ENCODE peak calls at places on chromosome 7, in seven cellular contexts. One of them, this sample, is unnamed.

GRCh38 chr7:5445991-5446594 is 22.5 kb upstream of the TNRC18 start:
- DNase-seq in A549: no peak
- DNase-seq in uterus: no peak
- DNase-seq in tibial nerve: no peak
- DNase-seq in adrenal gland: no peak
- DNase-seq in ovary: peak; percentile 48
- DNase-seq in heart left ventricle: no peak
- DNase-seq in this sample: peak; percentile 25

GRCh38 chr7:767941-768729 is 41.1 kb upstream of the PRKAR1B start:
- DNase-seq in uterus: peak; percentile 84
- DNase-seq in ovary: peak; percentile 88
- DNase-seq in heart left ventricle: no peak
- DNase-seq in A549: no peak
- DNase-seq in tibial nerve: no peak
- DNase-seq in adrenal gland: peak; percentile 81
- DNase-seq in this sample: no peak

GRCh38 chr7:11636274-11636673 is 195.7 kb downstream of the THSD7A start:
- DNase-seq in tibial nerve: no peak
- DNase-seq in uterus: no peak
- DNase-seq in heart left ventricle: peak; percentile 34
- DNase-seq in A549: no peak
- DNase-seq in adrenal gland: no peak
- DNase-seq in ovary: no peak
- DNase-seq in this sample: no peak

GRCh38 chr7:91302794-91303193 is 38.6 kb downstream of the FZD1 start:
- DNase-seq in uterus: no peak
- DNase-seq in heart left ventricle: no peak
- DNase-seq in ovary: no peak
- DNase-seq in A549: no peak
- DNase-seq in adrenal gland: no peak
- DNase-seq in tibial nerve: no peak
- DNase-seq in this sample: no peak

GRCh38 chr7:41874206-41874770 is 171.4 kb upstream of the INHBA start:
- DNase-seq in adrenal gland: no peak
- DNase-seq in A549: no peak
- DNase-seq in heart left ventricle: no peak
- DNase-seq in ovary: no peak
- DNase-seq in uterus: no peak
- DNase-seq in tibial nerve: no peak
- DNase-seq in this sample: no peak

GRCh38 chr7:11083214-11083568 is 109.5 kb downstream of the PHF14 start:
- DNase-seq in heart left ventricle: no peak
- DNase-seq in A549: no peak
- DNase-seq in uterus: no peak
- DNase-seq in tibial nerve: no peak
- DNase-seq in ovary: no peak
- DNase-seq in adrenal gland: no peak
- DNase-seq in this sample: no peak

GRCh38 chr7:146575903-146576302 is 459.3 kb downstream of the CNTNAP2 start:
- DNase-seq in ovary: no peak
- DNase-seq in heart left ventricle: no peak
- DNase-seq in adrenal gland: no peak
- DNase-seq in uterus: no peak
- DNase-seq in tibial nerve: no peak
- DNase-seq in A549: no peak
- DNase-seq in this sample: no peak

GRCh38 chr7:133255461-133255860 is 2.6 kb downstream of the EXOC4 start:
- DNase-seq in tibial nerve: no peak
- DNase-seq in heart left ventricle: no peak
- DNase-seq in A549: no peak
- DNase-seq in adrenal gland: no peak
- DNase-seq in uterus: no peak
- DNase-seq in ovary: no peak
- DNase-seq in this sample: no peak

GRCh38 chr7:32958046-32959025 is 1.1 kb downstream of the FKBP9 start:
- DNase-seq in uterus: peak; percentile 37
- DNase-seq in heart left ventricle: peak; percentile 67
- DNase-seq in tibial nerve: peak; percentile 38
- DNase-seq in ovary: no peak
- DNase-seq in adrenal gland: peak; percentile 36
- DNase-seq in A549: no peak
- DNase-seq in this sample: peak; percentile 43

GRCh38 chr7:100679129-100679926 is 5.8 kb downstream of the GNB2 start:
- DNase-seq in ovary: peak; percentile 14
- DNase-seq in adrenal gland: no peak
- DNase-seq in tibial nerve: no peak
- DNase-seq in uterus: no peak
- DNase-seq in heart left ventricle: peak; percentile 44
- DNase-seq in A549: no peak
- DNase-seq in this sample: no peak
- TF ChIP-seq POLR2A in ovary: no peak
- TF ChIP-seq POLR2A in adrenal gland: no peak
- TF ChIP-seq POLR2A in tibial nerve: no peak
- TF ChIP-seq POLR2A in uterus: no peak
- TF ChIP-seq POLR2A in heart left ventricle: no peak
- TF ChIP-seq POLR2A in A549: no peak
- TF ChIP-seq POLR2A in this sample: no peak

GRCh38 chr7:116354171-116354545 is 143.8 kb downstream of the TES start:
- DNase-seq in A549: no peak
- DNase-seq in adrenal gland: peak; percentile 17
- DNase-seq in uterus: peak; percentile 73
- DNase-seq in heart left ventricle: no peak
- DNase-seq in tibial nerve: no peak
- DNase-seq in ovary: peak; percentile 48
- DNase-seq in this sample: peak; percentile 59

GRCh38 chr7:116353614-116354013 is 143.3 kb downstream of the TES start:
- DNase-seq in adrenal gland: no peak
- DNase-seq in heart left ventricle: no peak
- DNase-seq in uterus: peak; percentile 58
- DNase-seq in ovary: peak; percentile 29
- DNase-seq in A549: no peak
- DNase-seq in tibial nerve: no peak
- DNase-seq in this sample: peak; percentile 77

GRCh38 chr7:116355423-116355765 is 144.1 kb upstream of the CAV2 start:
- DNase-seq in tibial nerve: no peak
- DNase-seq in adrenal gland: no peak
- DNase-seq in ovary: no peak
- DNase-seq in heart left ventricle: no peak
- DNase-seq in uterus: no peak
- DNase-seq in A549: no peak
- DNase-seq in this sample: no peak

GRCh38 chr7:116356333-116356965 is 143.1 kb upstream of the CAV2 start:
- DNase-seq in uterus: no peak
- DNase-seq in A549: no peak
- DNase-seq in tibial nerve: no peak
- DNase-seq in heart left ventricle: no peak
- DNase-seq in ovary: no peak
- DNase-seq in adrenal gland: no peak
- DNase-seq in this sample: peak; percentile 40

DNA sequence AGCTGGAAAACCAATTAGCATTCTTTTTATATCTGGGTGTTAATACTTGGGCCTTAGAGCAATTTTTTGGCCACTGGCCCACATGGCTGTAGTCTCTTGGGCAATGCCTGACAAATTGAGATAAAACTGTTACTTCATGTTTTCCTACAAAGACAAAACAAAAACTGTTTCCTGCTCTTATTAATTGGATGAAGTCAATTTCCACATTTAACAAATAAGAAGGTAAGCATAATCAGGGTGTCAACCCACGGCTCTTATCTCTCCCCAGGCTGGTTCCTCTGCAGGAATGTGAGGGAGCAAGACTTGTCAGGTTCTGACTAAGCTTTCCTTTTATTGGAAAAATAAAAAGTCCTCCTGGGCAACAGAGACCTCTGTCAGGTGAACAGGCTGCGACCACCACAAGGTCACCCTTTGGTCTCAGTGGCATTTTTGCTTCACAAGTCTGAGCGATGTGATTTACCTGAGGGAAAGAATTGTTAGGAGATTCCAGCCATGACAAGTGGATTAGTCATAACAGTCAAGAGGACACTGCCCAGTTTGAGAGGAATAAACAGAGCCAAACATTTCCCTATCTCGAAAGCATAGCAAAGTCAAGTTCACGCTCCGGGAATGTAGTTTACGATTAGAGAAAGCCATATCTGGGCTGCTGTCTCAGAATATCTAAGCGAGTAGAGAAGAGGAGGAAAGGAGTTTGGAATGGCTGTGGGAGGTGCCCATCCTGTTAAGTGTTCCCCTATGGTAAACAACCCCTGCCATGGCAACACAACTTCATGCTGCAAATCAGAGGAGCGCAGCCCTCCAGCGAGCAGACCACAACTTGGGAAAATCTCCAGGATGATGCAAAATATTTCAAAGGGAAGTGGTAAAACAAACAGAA is 144.4 kb downstream of the TES start:
- DNase-seq in uterus: peak; percentile 88
- DNase-seq in heart left ventricle: peak; percentile 81
- DNase-seq in adrenal gland: peak; percentile 60
- DNase-seq in tibial nerve: no peak
- DNase-seq in ovary: peak; percentile 70
- DNase-seq in A549: peak; percentile 75
- DNase-seq in this sample: peak; percentile 80
- TF ChIP-seq POLR2A in uterus: no peak
- TF ChIP-seq POLR2A in heart left ventricle: peak; percentile 18
- TF ChIP-seq POLR2A in adrenal gland: no peak
- TF ChIP-seq POLR2A in tibial nerve: no peak
- TF ChIP-seq POLR2A in ovary: no peak
- TF ChIP-seq POLR2A in A549: no peak
- TF ChIP-seq POLR2A in this sample: no peak

GRCh38 chr7:99312316-99313203 is 13.1 kb upstream of the ARPC1A start:
- DNase-seq in tibial nerve: peak; percentile 71
- DNase-seq in ovary: peak; percentile 49
- DNase-seq in adrenal gland: peak; percentile 60
- DNase-seq in heart left ventricle: no peak
- DNase-seq in uterus: peak; percentile 50
- DNase-seq in A549: peak; percentile 75
- DNase-seq in this sample: peak; percentile 80
- TF ChIP-seq POLR2A in tibial nerve: no peak
- TF ChIP-seq POLR2A in ovary: no peak
- TF ChIP-seq POLR2A in adrenal gland: no peak
- TF ChIP-seq POLR2A in heart left ventricle: no peak
- TF ChIP-seq POLR2A in uterus: no peak
- TF ChIP-seq POLR2A in A549: no peak
- TF ChIP-seq POLR2A in this sample: no peak

DNA sequence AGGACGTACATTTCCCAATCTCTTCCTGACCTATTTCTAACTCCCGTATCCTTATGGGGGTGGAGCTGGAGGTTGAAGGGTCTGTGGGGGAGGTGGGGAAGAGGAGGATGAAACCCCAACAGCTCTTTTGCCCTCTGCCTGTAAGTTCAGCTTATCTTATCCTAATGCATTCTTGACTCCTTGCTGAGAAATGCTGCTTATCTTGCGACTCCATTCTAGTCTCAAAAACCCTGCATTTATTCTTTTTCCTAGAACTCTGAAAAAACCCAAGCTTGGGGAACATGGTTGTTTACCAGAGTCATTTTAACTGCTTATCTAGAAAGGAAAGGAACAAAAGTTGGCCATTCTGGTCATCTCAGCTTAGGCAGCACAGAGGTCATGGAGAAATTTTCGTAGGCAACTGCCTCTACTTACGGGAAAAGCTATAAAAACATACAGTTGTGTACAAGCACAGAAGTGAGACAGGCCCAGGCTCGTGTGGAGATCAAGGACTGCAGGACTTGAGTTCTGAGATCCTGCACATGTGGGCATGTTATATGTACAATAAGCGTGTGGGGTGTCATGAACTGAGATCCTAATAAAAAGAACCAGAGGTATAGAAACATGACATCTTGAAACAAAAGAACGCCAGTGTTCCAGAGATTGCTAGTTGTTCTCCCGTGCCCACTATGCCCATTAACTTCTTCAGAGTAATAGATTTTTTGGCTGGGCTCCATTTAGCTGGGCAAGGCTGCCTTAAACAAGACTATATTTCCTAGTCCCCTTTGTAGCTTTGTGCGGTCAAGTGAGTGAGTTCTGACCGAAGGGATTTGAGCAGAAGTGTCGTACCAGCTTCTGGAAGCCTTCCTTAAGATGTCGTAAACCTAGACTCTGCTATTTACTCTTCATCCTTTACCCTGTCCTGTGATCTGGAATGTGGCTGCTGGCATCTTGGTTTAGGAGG is 9.6 kb downstream of the INMT start:
- DNase-seq in heart left ventricle: no peak
- DNase-seq in tibial nerve: no peak
- DNase-seq in ovary: peak; percentile 58
- DNase-seq in adrenal gland: peak; percentile 50
- DNase-seq in A549: no peak
- DNase-seq in uterus: no peak
- DNase-seq in this sample: no peak
- TF ChIP-seq POLR2A in heart left ventricle: no peak
- TF ChIP-seq POLR2A in tibial nerve: no peak
- TF ChIP-seq POLR2A in ovary: no peak
- TF ChIP-seq POLR2A in adrenal gland: no peak
- TF ChIP-seq POLR2A in A549: no peak
- TF ChIP-seq POLR2A in uterus: no peak
- TF ChIP-seq POLR2A in this sample: no peak

DNA sequence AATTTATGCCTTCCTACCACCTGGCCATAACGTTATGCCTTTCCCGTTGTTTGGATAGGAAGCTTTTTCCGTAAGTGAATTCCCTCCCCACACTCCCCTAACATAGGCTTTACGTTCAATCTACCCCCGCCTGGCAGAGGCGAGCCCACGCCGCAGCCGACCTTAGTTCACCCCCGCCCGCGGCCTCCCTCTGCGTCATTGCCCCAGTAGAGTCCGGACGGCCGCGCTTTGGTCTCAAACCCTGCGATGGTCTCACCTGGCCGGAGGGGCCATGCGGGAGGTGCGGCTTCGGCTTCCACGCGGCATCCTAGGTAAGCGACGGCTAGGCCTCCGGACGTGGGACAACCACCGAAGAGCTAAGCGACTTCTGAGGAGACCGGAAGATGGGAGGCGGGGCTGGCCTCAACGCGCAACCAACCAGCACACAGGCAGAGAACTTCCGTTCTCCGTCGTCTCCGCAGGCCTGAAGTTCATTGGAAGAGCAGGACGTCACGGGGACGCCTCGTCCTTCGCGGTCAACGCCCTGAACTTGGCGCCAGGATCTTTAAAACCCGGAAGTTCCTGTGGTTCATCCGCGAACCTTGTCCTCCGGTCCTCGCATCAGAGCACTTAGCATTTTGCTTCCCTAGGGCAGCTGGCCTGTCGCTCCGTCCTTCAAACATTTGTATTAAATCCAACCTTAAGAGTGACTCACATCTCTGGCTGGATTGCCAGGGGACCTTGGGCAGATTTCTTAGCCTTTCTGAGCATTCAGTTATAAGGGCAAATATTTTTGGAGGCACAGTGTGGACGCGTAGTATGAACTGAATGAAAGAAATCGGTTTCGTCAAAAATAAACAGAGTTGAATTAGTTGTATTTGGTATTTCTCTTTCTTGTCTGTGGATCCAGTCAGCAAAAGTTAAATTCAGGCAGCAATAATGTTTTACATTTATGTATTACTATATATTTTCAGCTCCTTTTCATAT is at the start of gene CHCHD2:
- DNase-seq in ovary: peak; percentile 95
- DNase-seq in adrenal gland: peak; percentile 99
- DNase-seq in A549: peak; percentile 98
- DNase-seq in tibial nerve: peak; percentile 92
- DNase-seq in heart left ventricle: peak; percentile 96
- DNase-seq in uterus: peak; percentile 97
- DNase-seq in this sample: peak; percentile 97
- TF ChIP-seq POLR2A in ovary: peak; percentile 94
- TF ChIP-seq POLR2A in adrenal gland: peak; percentile 91
- TF ChIP-seq POLR2A in A549: peak; percentile 62
- TF ChIP-seq POLR2A in tibial nerve: peak; percentile 74
- TF ChIP-seq POLR2A in heart left ventricle: peak; percentile 76
- TF ChIP-seq POLR2A in uterus: peak; percentile 88
- TF ChIP-seq POLR2A in this sample: peak; percentile 97